ENCODE peak calls at places on chromosomes 6 and 20, in nine cellular contexts. One of them, this sample, is unnamed.

GRCh38 chr20:59459586-59459985 is 144.8 kb upstream of the PHACTR3 start:
- DNase-seq in right atrium auricular region: no peak
- DNase-seq in brain microvascular endothelial cell: no peak
- DNase-seq in astrocyte of the spinal cord: no peak
- DNase-seq in dorsolateral prefrontal cortex: no peak
- DNase-seq in mammary epithelial cell: no peak
- DNase-seq in AG10803: no peak
- DNase-seq in pancreas: no peak
- DNase-seq in SK-N-SH: no peak
- DNase-seq in this sample: no peak

GRCh38 chr6:151729829-151730495 is 77.5 kb upstream of the ESR1 start:
- DNase-seq in SK-N-SH: no peak
- DNase-seq in right atrium auricular region: no peak
- DNase-seq in dorsolateral prefrontal cortex: no peak
- DNase-seq in mammary epithelial cell: peak; percentile 2
- DNase-seq in pancreas: no peak
- DNase-seq in AG10803: no peak
- DNase-seq in astrocyte of the spinal cord: no peak
- DNase-seq in brain microvascular endothelial cell: no peak
- DNase-seq in this sample: peak; percentile 43

GRCh38 chr20:33733654-33734576 is 2.1 kb downstream of the ZNF341 start:
- DNase-seq in brain microvascular endothelial cell: peak; percentile 52
- DNase-seq in right atrium auricular region: peak; percentile 57
- DNase-seq in astrocyte of the spinal cord: peak; percentile 65
- DNase-seq in AG10803: peak; percentile 91
- DNase-seq in dorsolateral prefrontal cortex: no peak
- DNase-seq in SK-N-SH: no peak
- DNase-seq in mammary epithelial cell: peak; percentile 31
- DNase-seq in pancreas: no peak
- DNase-seq in this sample: peak; percentile 63

GRCh38 chr6:113994934-113995342 is 24.0 kb upstream of the HDAC2 start:
- DNase-seq in brain microvascular endothelial cell: peak; percentile 96
- DNase-seq in dorsolateral prefrontal cortex: peak; percentile 86
- DNase-seq in right atrium auricular region: no peak
- DNase-seq in pancreas: no peak
- DNase-seq in astrocyte of the spinal cord: peak; percentile 92
- DNase-seq in mammary epithelial cell: peak; percentile 86
- DNase-seq in AG10803: peak; percentile 95
- DNase-seq in SK-N-SH: peak; percentile 44
- DNase-seq in this sample: peak; percentile 87

GRCh38 chr20:48574383-48574782 is 253.4 kb downstream of the PREX1 start:
- DNase-seq in SK-N-SH: peak; percentile 63
- DNase-seq in astrocyte of the spinal cord: no peak
- DNase-seq in pancreas: no peak
- DNase-seq in mammary epithelial cell: peak; percentile 11
- DNase-seq in right atrium auricular region: no peak
- DNase-seq in AG10803: peak; percentile 15
- DNase-seq in dorsolateral prefrontal cortex: no peak
- DNase-seq in brain microvascular endothelial cell: no peak
- DNase-seq in this sample: no peak

GRCh38 chr20:24027229-24027628 is 38.6 kb upstream of the GGTLC1 start:
- DNase-seq in brain microvascular endothelial cell: peak; percentile 17
- DNase-seq in SK-N-SH: no peak
- DNase-seq in right atrium auricular region: peak; percentile 67
- DNase-seq in astrocyte of the spinal cord: no peak
- DNase-seq in pancreas: no peak
- DNase-seq in AG10803: peak; percentile 4
- DNase-seq in dorsolateral prefrontal cortex: no peak
- DNase-seq in mammary epithelial cell: no peak
- DNase-seq in this sample: peak; percentile 32

GRCh38 chr20:56353356-56353755 is 5.4 kb upstream of the FAM210B start:
- DNase-seq in pancreas: no peak
- DNase-seq in mammary epithelial cell: no peak
- DNase-seq in dorsolateral prefrontal cortex: no peak
- DNase-seq in astrocyte of the spinal cord: no peak
- DNase-seq in AG10803: no peak
- DNase-seq in brain microvascular endothelial cell: no peak
- DNase-seq in SK-N-SH: no peak
- DNase-seq in right atrium auricular region: no peak
- DNase-seq in this sample: no peak

GRCh38 chr20:50144362-50144761 is 9.2 kb downstream of the PEDS1 start:
- DNase-seq in brain microvascular endothelial cell: peak; percentile 98
- DNase-seq in mammary epithelial cell: peak; percentile 100
- DNase-seq in right atrium auricular region: peak; percentile 90
- DNase-seq in AG10803: peak; percentile 99
- DNase-seq in dorsolateral prefrontal cortex: no peak
- DNase-seq in SK-N-SH: no peak
- DNase-seq in pancreas: no peak
- DNase-seq in astrocyte of the spinal cord: peak; percentile 92
- DNase-seq in this sample: peak; percentile 100

GRCh38 chr6:55892749-55893357 is 17.5 kb upstream of the BMP5 start:
- DNase-seq in astrocyte of the spinal cord: no peak
- DNase-seq in brain microvascular endothelial cell: no peak
- DNase-seq in AG10803: peak; percentile 9
- DNase-seq in mammary epithelial cell: no peak
- DNase-seq in right atrium auricular region: no peak
- DNase-seq in pancreas: no peak
- DNase-seq in dorsolateral prefrontal cortex: no peak
- DNase-seq in SK-N-SH: no peak
- DNase-seq in this sample: peak; percentile 2

GRCh38 chr6:35485402-35485877 is 11.4 kb downstream of the TEAD3 start:
- DNase-seq in AG10803: peak; percentile 64
- DNase-seq in pancreas: no peak
- DNase-seq in dorsolateral prefrontal cortex: no peak
- DNase-seq in astrocyte of the spinal cord: no peak
- DNase-seq in brain microvascular endothelial cell: no peak
- DNase-seq in right atrium auricular region: no peak
- DNase-seq in mammary epithelial cell: peak; percentile 74
- DNase-seq in SK-N-SH: no peak
- DNase-seq in this sample: peak; percentile 66

GRCh38 chr6:18260448-18261106 is 3.8 kb downstream of the DEK start:
- DNase-seq in pancreas: no peak
- DNase-seq in astrocyte of the spinal cord: peak; percentile 40
- DNase-seq in AG10803: peak; percentile 54
- DNase-seq in brain microvascular endothelial cell: peak; percentile 26
- DNase-seq in dorsolateral prefrontal cortex: no peak
- DNase-seq in right atrium auricular region: no peak
- DNase-seq in SK-N-SH: no peak
- DNase-seq in mammary epithelial cell: peak; percentile 83
- DNase-seq in this sample: peak; percentile 69
- H3K4me3 ChIP-seq in pancreas: no peak overlapping the region
- H3K4me3 ChIP-seq in astrocyte of the spinal cord: no peak overlapping the region
- H3K4me3 ChIP-seq in AG10803: no peak overlapping the region
- H3K4me3 ChIP-seq in brain microvascular endothelial cell: peak overlapping the region; percentile 9
- H3K4me3 ChIP-seq in dorsolateral prefrontal cortex: no peak overlapping the region
- H3K4me3 ChIP-seq in right atrium auricular region: no peak overlapping the region
- H3K4me3 ChIP-seq in SK-N-SH: no peak overlapping the region
- H3K4me3 ChIP-seq in mammary epithelial cell: peak overlapping the region; percentile 17
- H3K4me3 ChIP-seq in this sample: no peak overlapping the region

GRCh38 chr20:3820048-3820900 is at the start of gene AP5S1:
- DNase-seq in brain microvascular endothelial cell: peak; percentile 92
- DNase-seq in astrocyte of the spinal cord: peak; percentile 97
- DNase-seq in pancreas: peak; percentile 97
- DNase-seq in AG10803: peak; percentile 95
- DNase-seq in mammary epithelial cell: peak; percentile 94
- DNase-seq in dorsolateral prefrontal cortex: peak; percentile 97
- DNase-seq in SK-N-SH: peak; percentile 93
- DNase-seq in right atrium auricular region: peak; percentile 98
- DNase-seq in this sample: peak; percentile 97

GRCh38 chr20:3820901-3821727 is 767 bp downstream of the AP5S1 start:
- DNase-seq in right atrium auricular region: no peak
- DNase-seq in AG10803: no peak
- DNase-seq in mammary epithelial cell: no peak
- DNase-seq in SK-N-SH: no peak
- DNase-seq in dorsolateral prefrontal cortex: no peak
- DNase-seq in brain microvascular endothelial cell: no peak
- DNase-seq in pancreas: no peak
- DNase-seq in astrocyte of the spinal cord: no peak
- DNase-seq in this sample: no peak

GRCh38 chr20:3819413-3820047 is 817 bp upstream of the AP5S1 start:
- DNase-seq in pancreas: no peak
- DNase-seq in mammary epithelial cell: no peak
- DNase-seq in brain microvascular endothelial cell: no peak
- DNase-seq in right atrium auricular region: no peak
- DNase-seq in SK-N-SH: no peak
- DNase-seq in astrocyte of the spinal cord: no peak
- DNase-seq in AG10803: no peak
- DNase-seq in dorsolateral prefrontal cortex: no peak
- DNase-seq in this sample: no peak

GRCh38 chr20:3815703-3816315 is 4.5 kb upstream of the AP5S1 start:
- DNase-seq in dorsolateral prefrontal cortex: no peak
- DNase-seq in mammary epithelial cell: no peak
- DNase-seq in astrocyte of the spinal cord: no peak
- DNase-seq in pancreas: no peak
- DNase-seq in SK-N-SH: no peak
- DNase-seq in AG10803: no peak
- DNase-seq in brain microvascular endothelial cell: no peak
- DNase-seq in right atrium auricular region: no peak
- DNase-seq in this sample: no peak

DNA sequence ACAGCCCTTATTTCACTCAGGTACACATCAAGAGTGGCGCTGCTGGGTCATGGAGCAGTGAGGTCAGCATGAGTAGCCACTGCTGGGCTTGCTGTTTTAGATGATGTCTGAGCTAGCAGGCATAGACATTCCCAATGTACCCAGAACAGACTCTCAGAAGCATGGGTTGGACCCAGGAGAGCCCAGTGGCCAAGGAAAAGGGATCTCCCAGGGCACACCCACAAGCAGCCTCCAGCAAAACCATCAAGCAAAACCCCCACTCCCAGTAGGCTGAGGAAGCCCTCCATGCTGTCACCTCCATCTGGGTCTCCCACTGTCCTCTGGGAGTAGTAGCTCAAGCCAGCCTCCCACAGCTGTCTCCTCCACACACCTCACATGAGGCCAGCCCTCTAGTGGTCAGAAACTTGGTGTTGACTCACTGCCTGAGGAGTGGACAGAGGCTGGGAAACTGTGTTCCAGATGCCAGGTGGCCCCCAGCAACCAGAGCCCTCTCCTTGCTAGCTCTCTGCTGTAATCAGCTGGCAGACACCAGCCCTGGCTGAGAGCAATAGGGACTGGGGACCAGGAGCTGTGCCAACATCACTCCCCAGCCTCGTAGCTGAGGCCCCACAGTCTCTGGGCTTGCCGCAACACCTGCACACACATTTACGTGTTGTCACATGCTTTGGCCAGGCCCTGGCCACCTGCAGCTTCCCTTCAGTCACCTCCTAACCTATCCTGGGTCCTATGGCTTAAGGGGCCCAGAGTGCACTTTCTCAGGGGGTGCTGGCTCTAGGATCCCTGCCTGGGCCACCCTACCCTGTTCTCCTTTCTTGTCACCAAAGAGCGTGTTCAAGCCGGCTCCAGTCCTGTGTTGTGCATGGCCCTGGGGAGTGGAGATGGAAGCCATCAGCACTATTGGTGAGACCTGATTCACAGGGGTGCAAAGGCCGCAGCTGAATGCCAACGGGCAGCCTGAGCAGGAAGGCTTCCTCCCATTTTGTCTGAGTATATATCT is 1.9 kb upstream of the AP5S1 start:
- DNase-seq in dorsolateral prefrontal cortex: peak; percentile 56
- DNase-seq in SK-N-SH: peak; percentile 82
- DNase-seq in astrocyte of the spinal cord: peak; percentile 79
- DNase-seq in pancreas: peak; percentile 95
- DNase-seq in mammary epithelial cell: peak; percentile 74
- DNase-seq in AG10803: peak; percentile 80
- DNase-seq in right atrium auricular region: peak; percentile 80
- DNase-seq in brain microvascular endothelial cell: peak; percentile 76
- DNase-seq in this sample: peak; percentile 77
- TF ChIP-seq CTCF in dorsolateral prefrontal cortex: peak; percentile 55
- TF ChIP-seq CTCF in SK-N-SH: peak; percentile 70
- TF ChIP-seq CTCF in astrocyte of the spinal cord: peak; percentile 84
- TF ChIP-seq CTCF in pancreas: peak; percentile 73
- TF ChIP-seq CTCF in mammary epithelial cell: peak; percentile 63
- TF ChIP-seq CTCF in AG10803: peak; percentile 83
- TF ChIP-seq CTCF in right atrium auricular region: peak; percentile 79
- TF ChIP-seq CTCF in brain microvascular endothelial cell: peak; percentile 86
- TF ChIP-seq CTCF in this sample: peak; percentile 75

GRCh38 chr6:22328499-22328898 is 31.7 kb upstream of the PRL start:
- DNase-seq in astrocyte of the spinal cord: no peak
- DNase-seq in right atrium auricular region: no peak
- DNase-seq in AG10803: peak; percentile 37
- DNase-seq in brain microvascular endothelial cell: no peak
- DNase-seq in SK-N-SH: no peak
- DNase-seq in pancreas: no peak
- DNase-seq in mammary epithelial cell: no peak
- DNase-seq in dorsolateral prefrontal cortex: no peak
- DNase-seq in this sample: no peak

GRCh38 chr6:22323848-22324247 is 27.0 kb upstream of the PRL start:
- DNase-seq in pancreas: no peak
- DNase-seq in dorsolateral prefrontal cortex: no peak
- DNase-seq in SK-N-SH: no peak
- DNase-seq in brain microvascular endothelial cell: no peak
- DNase-seq in mammary epithelial cell: no peak
- DNase-seq in right atrium auricular region: no peak
- DNase-seq in AG10803: no peak
- DNase-seq in astrocyte of the spinal cord: no peak
- DNase-seq in this sample: no peak

GRCh38 chr6:22327881-22328280 is 31.0 kb upstream of the PRL start:
- DNase-seq in astrocyte of the spinal cord: no peak
- DNase-seq in brain microvascular endothelial cell: no peak
- DNase-seq in SK-N-SH: no peak
- DNase-seq in mammary epithelial cell: no peak
- DNase-seq in pancreas: no peak
- DNase-seq in AG10803: peak; percentile 14
- DNase-seq in dorsolateral prefrontal cortex: no peak
- DNase-seq in right atrium auricular region: no peak
- DNase-seq in this sample: no peak

GRCh38 chr6:22325481-22325880 is 28.6 kb upstream of the PRL start:
- DNase-seq in right atrium auricular region: no peak
- DNase-seq in astrocyte of the spinal cord: no peak
- DNase-seq in pancreas: no peak
- DNase-seq in brain microvascular endothelial cell: no peak
- DNase-seq in mammary epithelial cell: no peak
- DNase-seq in AG10803: no peak
- DNase-seq in dorsolateral prefrontal cortex: no peak
- DNase-seq in SK-N-SH: no peak
- DNase-seq in this sample: no peak

DNA sequence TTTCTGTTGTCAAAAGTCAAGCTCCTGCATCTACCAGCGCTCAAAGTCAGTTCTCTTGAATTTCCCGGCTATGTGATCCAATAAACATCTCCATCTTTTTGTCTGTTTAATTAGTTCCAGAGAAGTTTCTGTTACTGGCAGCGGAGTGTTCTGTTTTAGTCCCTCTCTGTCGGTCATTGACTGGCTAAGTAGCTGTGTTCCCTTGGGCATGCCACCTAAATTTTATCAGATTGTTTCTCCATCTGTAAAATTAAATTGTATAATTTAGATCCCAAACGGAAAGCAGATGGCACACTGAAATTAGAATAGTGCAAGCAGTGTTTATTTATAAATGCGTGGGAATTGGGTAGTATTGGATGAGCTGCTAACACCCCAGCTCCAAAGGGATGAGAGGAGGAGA is 29.7 kb upstream of the PRL start:
- DNase-seq in pancreas: no peak
- DNase-seq in SK-N-SH: peak; percentile 78
- DNase-seq in dorsolateral prefrontal cortex: no peak
- DNase-seq in AG10803: no peak
- DNase-seq in mammary epithelial cell: no peak
- DNase-seq in astrocyte of the spinal cord: no peak
- DNase-seq in brain microvascular endothelial cell: no peak
- DNase-seq in right atrium auricular region: no peak
- DNase-seq in this sample: no peak
- H3K4me3 ChIP-seq in pancreas: no peak overlapping the region
- H3K4me3 ChIP-seq in SK-N-SH: no peak overlapping the region
- H3K4me3 ChIP-seq in dorsolateral prefrontal cortex: no peak overlapping the region
- H3K4me3 ChIP-seq in AG10803: no peak overlapping the region
- H3K4me3 ChIP-seq in mammary epithelial cell: no peak overlapping the region
- H3K4me3 ChIP-seq in astrocyte of the spinal cord: no peak overlapping the region
- H3K4me3 ChIP-seq in brain microvascular endothelial cell: no peak overlapping the region
- H3K4me3 ChIP-seq in right atrium auricular region: no peak overlapping the region
- H3K4me3 ChIP-seq in this sample: no peak overlapping the region

GRCh38 chr6:360791-361373 is 30.7 kb upstream of the IRF4 start:
- DNase-seq in astrocyte of the spinal cord: no peak
- DNase-seq in mammary epithelial cell: no peak
- DNase-seq in brain microvascular endothelial cell: no peak
- DNase-seq in SK-N-SH: no peak
- DNase-seq in right atrium auricular region: no peak
- DNase-seq in pancreas: no peak
- DNase-seq in dorsolateral prefrontal cortex: no peak
- DNase-seq in AG10803: no peak
- DNase-seq in this sample: no peak
- TF ChIP-seq CTCF in astrocyte of the spinal cord: no peak
- TF ChIP-seq CTCF in mammary epithelial cell: no peak
- TF ChIP-seq CTCF in brain microvascular endothelial cell: no peak
- TF ChIP-seq CTCF in SK-N-SH: no peak
- TF ChIP-seq CTCF in right atrium auricular region: no peak
- TF ChIP-seq CTCF in pancreas: no peak
- TF ChIP-seq CTCF in dorsolateral prefrontal cortex: no peak
- TF ChIP-seq CTCF in AG10803: no peak
- TF ChIP-seq CTCF in this sample: no peak